ENCODE peak calls at places on chromosome 7, in seven cellular contexts. Y, T, Z, I, U, R and H are unnamed samples.

GRCh38 chr7:23020742-23021401 is 6.9 kb upstream of the HYCC1 start:
- DNase-seq in U (no peak), Y (no peak), I (no peak), R (peak; percentile 89), T (peak; percentile 46), Z (no peak), H (no peak)

GRCh38 chr7:26348234-26348851 is 56.7 kb downstream of the SNX10 start:
- DNase-seq in Y (no peak), R (no peak), U (no peak), I (no peak), T (no peak), Z (no peak), H (no peak)

GRCh38 chr7:106018566-106019338 is 55.7 kb downstream of the CDHR3 start:
- DNase-seq in Z (no peak), I (no peak), T (no peak), U (no peak), Y (no peak), R (no peak), H (no peak)

GRCh38 chr7:82395147-82395546 is 48.4 kb downstream of the CACNA2D1 start:
- DNase-seq in T (no peak), Z (no peak), R (no peak), Y (no peak), U (no peak), I (no peak), H (no peak)

GRCh38 chr7:67522504-67522903 is 525.9 kb downstream of the TYW1 start:
- DNase-seq in R (no peak), T (no peak), U (no peak), Y (no peak), Z (no peak), I (no peak), H (no peak)

GRCh38 chr7:133678137-133678814 is 425.4 kb downstream of the EXOC4 start:
- DNase-seq in R (no peak), U (no peak), Y (no peak), I (no peak), T (no peak), Z (no peak), H (no peak)

GRCh38 chr7:77351539-77352004 is 64.6 kb downstream of the GSAP start:
- DNase-seq in Z (peak; percentile 59), I (peak; percentile 14), Y (no peak), U (no peak), T (no peak), R (no peak), H (no peak)

GRCh38 chr7:116505823-116506222 is 6.3 kb downstream of the CAV2 start:
- DNase-seq in U (no peak), T (no peak), Y (no peak), R (no peak), I (no peak), Z (no peak), H (no peak)

GRCh38 chr7:148382585-148382984 is 208.0 kb upstream of the C7orf33 start:
- DNase-seq in Z (no peak), I (no peak), Y (no peak), U (peak; percentile 38), R (no peak), T (no peak), H (no peak)

GRCh38 chr7:27705200-27705594 is 34.8 kb upstream of the TAX1BP1 start:
- DNase-seq in U (no peak), R (no peak), Z (no peak), Y (no peak), I (no peak), T (no peak), H (no peak)

GRCh38 chr7:50584386-50584785 is 19.2 kb upstream of the DDC start:
- DNase-seq in I (no peak), Y (no peak), R (no peak), Z (no peak), T (no peak), U (no peak), H (no peak)

GRCh38 chr7:90209776-90210175 is 1.8 kb upstream of the STEAP2 start:
- DNase-seq in Z (no peak), R (peak; percentile 50), U (no peak), Y (no peak), T (no peak), I (no peak), H (no peak)

GRCh38 chr7:99679032-99679399 is 780 bp downstream of the CYP3A5 start:
- DNase-seq in I (no peak), U (no peak), Z (no peak), T (no peak), R (peak; percentile 17), Y (no peak), H (no peak)

GRCh38 chr7:99674995-99675742 is 4.6 kb downstream of the CYP3A5 start:
- DNase-seq in T (no peak), I (no peak), R (peak; percentile 6), U (no peak), Z (no peak), Y (no peak), H (no peak)

GRCh38 chr7:99677646-99678045 is 2.1 kb downstream of the CYP3A5 start:
- DNase-seq in R (no peak), U (no peak), I (no peak), T (no peak), Z (no peak), Y (no peak), H (no peak)

GRCh38 chr7:99679400-99680191 is at the start of gene CYP3A5:
- DNase-seq in I (no peak), R (peak; percentile 26), Y (no peak), Z (no peak), U (no peak), T (no peak), H (no peak)

DNA sequence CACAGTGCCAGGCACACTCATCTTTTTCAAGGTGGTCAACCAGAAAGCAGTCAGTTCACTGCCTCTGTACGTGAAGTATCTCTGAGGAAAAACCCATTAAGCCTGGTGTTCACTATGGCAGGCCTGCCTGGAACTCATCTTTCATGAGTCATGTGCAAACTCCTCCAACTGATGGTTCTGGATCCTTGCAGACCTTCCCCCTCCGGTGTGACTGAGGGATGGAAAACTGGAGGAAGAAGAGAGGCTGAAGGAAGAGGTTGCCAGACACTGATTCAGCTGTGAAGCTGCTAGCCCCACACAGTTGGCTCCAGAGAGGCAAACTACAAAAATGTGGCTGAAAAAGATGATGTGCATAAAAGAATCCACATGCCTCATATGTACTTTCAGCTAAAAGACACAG is 2.8 kb downstream of the CYP3A5 start:
- DNase-seq in I (no peak), Z (no peak), R (peak; percentile 15), Y (no peak), U (no peak), T (no peak), H (no peak)
- H3K4me3 ChIP-seq in I (no peak overlapping the region), Z (no peak overlapping the region), R (no peak overlapping the region), Y (no peak overlapping the region), U (no peak overlapping the region), T (no peak overlapping the region), H (no peak overlapping the region)

DNA sequence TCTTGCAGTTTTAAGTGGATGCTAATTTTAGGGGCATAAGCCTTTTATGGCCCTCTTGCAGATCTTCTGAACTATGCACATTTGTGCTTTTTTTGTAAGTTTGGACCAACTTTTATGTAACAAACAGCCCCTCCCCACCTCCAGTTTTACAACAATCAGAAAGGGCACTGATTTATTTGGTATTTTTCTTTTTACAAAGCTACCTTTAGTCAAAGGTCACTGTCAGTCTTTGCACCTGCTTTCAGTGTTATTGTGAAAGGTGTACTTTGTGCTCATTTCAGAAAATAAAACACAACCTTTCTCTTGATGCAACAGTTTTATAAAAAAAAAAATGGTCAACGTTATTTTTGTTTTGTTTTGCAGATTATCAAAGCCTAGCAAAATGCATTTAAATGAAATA is 39.2 kb downstream of the MPLKIP start:
- DNase-seq in I (no peak), U (no peak), Z (no peak), Y (no peak), T (no peak), R (no peak), H (no peak)
- H3K36me3 ChIP-seq in I (peaks cover 52% of the 10 kb centered on the region), U (peaks cover 11% of the 10 kb centered on the region), Z (peaks cover 74% of the 10 kb centered on the region), Y (no peaks in the 10 kb centered on the region), T (peaks cover 17% of the 10 kb centered on the region), R (peaks cover 35% of the 10 kb centered on the region), H (peaks cover 23% of the 10 kb centered on the region)

GRCh38 chr7:19098510-19098909 is 18.9 kb downstream of the TWIST1 start:
- DNase-seq in R (no peak), T (no peak), Y (no peak), I (no peak), Z (no peak), U (no peak), H (no peak)

GRCh38 chr7:19099924-19100323 is 17.5 kb downstream of the TWIST1 start:
- DNase-seq in Z (no peak), I (no peak), T (no peak), R (peak; percentile 34), Y (no peak), U (no peak), H (no peak)

GRCh38 chr7:19102884-19103283 is 14.6 kb downstream of the TWIST1 start:
- DNase-seq in Z (no peak), I (no peak), T (no peak), R (peak; percentile 73), Y (no peak), U (no peak), H (no peak)

GRCh38 chr7:19099194-19099593 is 18.2 kb downstream of the TWIST1 start:
- DNase-seq in I (no peak), T (no peak), Y (no peak), Z (no peak), R (peak; percentile 37), U (no peak), H (no peak)

GRCh38 chr7:19101911-19102310 is 15.5 kb downstream of the TWIST1 start:
- DNase-seq in T (no peak), I (no peak), U (no peak), Z (no peak), R (peak; percentile 66), Y (no peak), H (no peak)
- H3K4me3 ChIP-seq in T (no peak overlapping the region), I (no peak overlapping the region), U (no peak overlapping the region), Z (no peak overlapping the region), R (peak overlapping the region; percentile 88), Y (no peak overlapping the region), H (no peak overlapping the region)

DNA sequence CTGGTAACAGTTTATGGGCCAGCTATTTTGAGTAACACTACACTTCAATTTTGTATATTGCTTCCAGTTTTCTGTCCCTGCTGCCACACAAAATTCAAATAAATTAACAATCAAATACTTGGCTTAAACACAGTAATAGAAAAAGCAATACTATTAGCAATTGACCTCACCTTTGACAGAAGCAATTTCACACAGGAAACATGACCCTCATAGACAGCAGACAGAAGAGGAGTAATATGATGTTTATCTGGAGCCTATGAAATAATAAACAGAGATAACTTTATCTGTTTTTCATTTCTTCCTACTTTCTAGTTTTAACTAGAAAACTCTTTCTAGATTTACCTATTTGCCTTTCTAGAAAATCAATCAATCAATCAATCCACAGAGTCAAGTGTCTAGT is 26.7 kb downstream of the MTPN start:
- DNase-seq in Y (no peak), I (no peak), T (no peak), U (no peak), Z (no peak), R (no peak), H (no peak)
- H3K36me3 ChIP-seq in Y (no peaks in the 10 kb centered on the region), I (peaks cover 35% of the 10 kb centered on the region), T (peaks cover 28% of the 10 kb centered on the region), U (peaks cover 10% of the 10 kb centered on the region), Z (peaks cover 100% of the 10 kb centered on the region), R (peaks cover 52% of the 10 kb centered on the region), H (peaks cover 16% of the 10 kb centered on the region)

GRCh38 chr7:4718071-4718470 is 36.0 kb downstream of the FOXK1 start:
- DNase-seq in Z (no peak), I (no peak), T (no peak), R (no peak), U (no peak), Y (no peak), H (no peak)
- H3K4me3 ChIP-seq in Z (no peak overlapping the region), I (no peak overlapping the region), T (no peak overlapping the region), R (no peak overlapping the region), U (no peak overlapping the region), Y (no peak overlapping the region), H (no peak overlapping the region)